ENCODE peak calls at places on chromosomes 6 and 20, in seven cellular contexts. One of them, this sample, is unnamed.
A peak's percentile ranks its signal among the peaks of the same experiment; 100 is the strongest.

GRCh38 chr6:154888426-154888825 is 106.7 kb upstream of the TIAM2 start:
- DNase-seq in mammary epithelial cell: no peak
- DNase-seq in dorsolateral prefrontal cortex: no peak
- DNase-seq in aorta: no peak
- DNase-seq in CD4-positive, alpha-beta T cell: no peak
- DNase-seq in cardiac muscle cell: no peak
- DNase-seq in CD8-positive, alpha-beta T cell: no peak
- DNase-seq in this sample: no peak

GRCh38 chr6:132063738-132064137 is 112.6 kb upstream of the CCN2 start:
- DNase-seq in mammary epithelial cell: peak; percentile 83
- DNase-seq in dorsolateral prefrontal cortex: no peak
- DNase-seq in aorta: no peak
- DNase-seq in CD4-positive, alpha-beta T cell: no peak
- DNase-seq in cardiac muscle cell: no peak
- DNase-seq in CD8-positive, alpha-beta T cell: no peak
- DNase-seq in this sample: no peak

GRCh38 chr6:24274441-24275083 is 83.3 kb downstream of the DCDC2 start:
- DNase-seq in mammary epithelial cell: peak; percentile 1
- DNase-seq in dorsolateral prefrontal cortex: no peak
- DNase-seq in aorta: no peak
- DNase-seq in CD4-positive, alpha-beta T cell: no peak
- DNase-seq in cardiac muscle cell: peak; percentile 48
- DNase-seq in CD8-positive, alpha-beta T cell: no peak
- DNase-seq in this sample: no peak

GRCh38 chr6:53979468-53980067 is 131.7 kb upstream of the MLIP start:
- DNase-seq in mammary epithelial cell: no peak
- DNase-seq in dorsolateral prefrontal cortex: no peak
- DNase-seq in aorta: no peak
- DNase-seq in CD4-positive, alpha-beta T cell: no peak
- DNase-seq in cardiac muscle cell: peak; percentile 54
- DNase-seq in CD8-positive, alpha-beta T cell: no peak
- DNase-seq in this sample: no peak

GRCh38 chr20:63973636-63974401 is 4.1 kb upstream of the ZNF512B start:
- DNase-seq in mammary epithelial cell: peak; percentile 65
- DNase-seq in dorsolateral prefrontal cortex: peak; percentile 89
- DNase-seq in aorta: peak; percentile 93
- DNase-seq in CD4-positive, alpha-beta T cell: peak; percentile 67
- DNase-seq in cardiac muscle cell: peak; percentile 94
- DNase-seq in CD8-positive, alpha-beta T cell: peak; percentile 68
- DNase-seq in this sample: peak; percentile 95

GRCh38 chr6:43174263-43175112 is 3.4 kb downstream of the SRF start:
- DNase-seq in mammary epithelial cell: peak; percentile 98
- DNase-seq in dorsolateral prefrontal cortex: peak; percentile 96
- DNase-seq in aorta: peak; percentile 99
- DNase-seq in CD4-positive, alpha-beta T cell: peak; percentile 89
- DNase-seq in cardiac muscle cell: peak; percentile 96
- DNase-seq in CD8-positive, alpha-beta T cell: peak; percentile 91
- DNase-seq in this sample: peak; percentile 96

GRCh38 chr6:44473870-44474631 is 86.5 kb downstream of the CDC5L start:
- DNase-seq in mammary epithelial cell: no peak
- DNase-seq in dorsolateral prefrontal cortex: no peak
- DNase-seq in aorta: no peak
- DNase-seq in CD4-positive, alpha-beta T cell: no peak
- DNase-seq in cardiac muscle cell: no peak
- DNase-seq in CD8-positive, alpha-beta T cell: no peak
- DNase-seq in this sample: no peak

GRCh38 chr20:51532577-51533191 is 9.8 kb downstream of the NFATC2 start:
- DNase-seq in mammary epithelial cell: no peak
- DNase-seq in dorsolateral prefrontal cortex: no peak
- DNase-seq in aorta: peak; percentile 86
- DNase-seq in CD4-positive, alpha-beta T cell: no peak
- DNase-seq in cardiac muscle cell: no peak
- DNase-seq in CD8-positive, alpha-beta T cell: no peak
- DNase-seq in this sample: peak; percentile 64

GRCh38 chr6:56356431-56356830 is 109.1 kb upstream of the COL21A1 start:
- DNase-seq in mammary epithelial cell: no peak
- DNase-seq in dorsolateral prefrontal cortex: no peak
- DNase-seq in aorta: no peak
- DNase-seq in CD4-positive, alpha-beta T cell: no peak
- DNase-seq in cardiac muscle cell: no peak
- DNase-seq in CD8-positive, alpha-beta T cell: no peak
- DNase-seq in this sample: no peak

GRCh38 chr6:36735110-36735971 is 37.7 kb downstream of the RAB44 start:
- DNase-seq in mammary epithelial cell: no peak
- DNase-seq in dorsolateral prefrontal cortex: peak; percentile 73
- DNase-seq in aorta: peak; percentile 93
- DNase-seq in CD4-positive, alpha-beta T cell: no peak
- DNase-seq in cardiac muscle cell: peak; percentile 26
- DNase-seq in CD8-positive, alpha-beta T cell: no peak
- DNase-seq in this sample: peak; percentile 90

GRCh38 chr6:15431762-15432495 is 186.1 kb downstream of the JARID2 start:
- DNase-seq in mammary epithelial cell: no peak
- DNase-seq in dorsolateral prefrontal cortex: no peak
- DNase-seq in aorta: no peak
- DNase-seq in CD4-positive, alpha-beta T cell: no peak
- DNase-seq in cardiac muscle cell: peak; percentile 67
- DNase-seq in CD8-positive, alpha-beta T cell: no peak
- DNase-seq in this sample: peak; percentile 45

GRCh38 chr6:20334334-20334733 is 67.3 kb upstream of the E2F3 start:
- DNase-seq in mammary epithelial cell: no peak
- DNase-seq in dorsolateral prefrontal cortex: no peak
- DNase-seq in aorta: no peak
- DNase-seq in CD4-positive, alpha-beta T cell: no peak
- DNase-seq in cardiac muscle cell: no peak
- DNase-seq in CD8-positive, alpha-beta T cell: no peak
- DNase-seq in this sample: peak; percentile 51

GRCh38 chr20:49276201-49276894 is 1.5 kb downstream of the ZNFX1 start:
- DNase-seq in mammary epithelial cell: peak; percentile 73
- DNase-seq in dorsolateral prefrontal cortex: no peak
- DNase-seq in aorta: no peak
- DNase-seq in CD4-positive, alpha-beta T cell: peak; percentile 8
- DNase-seq in cardiac muscle cell: no peak
- DNase-seq in CD8-positive, alpha-beta T cell: peak; percentile 30
- DNase-seq in this sample: no peak

GRCh38 chr20:58389968-58390658 is 1.1 kb downstream of the VAPB start:
- DNase-seq in mammary epithelial cell: no peak
- DNase-seq in dorsolateral prefrontal cortex: no peak
- DNase-seq in aorta: no peak
- DNase-seq in CD4-positive, alpha-beta T cell: no peak
- DNase-seq in cardiac muscle cell: no peak
- DNase-seq in CD8-positive, alpha-beta T cell: no peak
- DNase-seq in this sample: no peak

GRCh38 chr6:114154812-114155211 is 183.9 kb upstream of the HDAC2 start:
- DNase-seq in mammary epithelial cell: no peak
- DNase-seq in dorsolateral prefrontal cortex: no peak
- DNase-seq in aorta: no peak
- DNase-seq in CD4-positive, alpha-beta T cell: no peak
- DNase-seq in cardiac muscle cell: no peak
- DNase-seq in CD8-positive, alpha-beta T cell: no peak
- DNase-seq in this sample: no peak

GRCh38 chr20:45701104-45701503 is 734 bp upstream of the WFDC13 start:
- DNase-seq in mammary epithelial cell: no peak
- DNase-seq in dorsolateral prefrontal cortex: no peak
- DNase-seq in aorta: no peak
- DNase-seq in CD4-positive, alpha-beta T cell: no peak
- DNase-seq in cardiac muscle cell: no peak
- DNase-seq in CD8-positive, alpha-beta T cell: no peak
- DNase-seq in this sample: no peak

GRCh38 chr20:57013741-57014140 is 252.7 kb downstream of the BMP7 start:
- DNase-seq in mammary epithelial cell: peak; percentile 18
- DNase-seq in dorsolateral prefrontal cortex: no peak
- DNase-seq in aorta: no peak
- DNase-seq in CD4-positive, alpha-beta T cell: no peak
- DNase-seq in cardiac muscle cell: peak; percentile 73
- DNase-seq in CD8-positive, alpha-beta T cell: no peak
- DNase-seq in this sample: no peak

DNA sequence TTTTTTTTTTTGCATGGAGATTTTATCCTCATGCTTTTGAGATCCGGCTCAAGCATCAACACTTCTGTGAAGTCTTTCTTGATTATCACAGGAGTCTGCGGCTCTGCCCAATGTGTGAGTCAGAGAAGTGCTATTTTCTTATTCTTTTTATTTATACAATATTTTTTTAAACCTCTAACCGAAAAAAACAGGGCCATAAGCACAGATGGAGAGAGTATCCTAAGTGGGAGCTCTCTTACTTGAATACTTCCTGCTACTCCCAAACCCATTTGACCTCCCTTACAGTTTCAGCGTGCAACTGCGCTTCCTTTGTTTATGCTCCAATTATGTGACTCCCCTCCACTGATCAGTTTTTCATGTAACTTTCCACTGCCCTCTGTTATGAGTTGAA is 8.7 kb upstream of the ATXN1 start:
- DNase-seq in mammary epithelial cell: peak; percentile 22
- DNase-seq in dorsolateral prefrontal cortex: no peak
- DNase-seq in aorta: no peak
- DNase-seq in CD4-positive, alpha-beta T cell: no peak
- DNase-seq in cardiac muscle cell: no peak
- DNase-seq in CD8-positive, alpha-beta T cell: no peak
- DNase-seq in this sample: no peak
- H3K27ac ChIP-seq in mammary epithelial cell: peak overlapping the region; percentile 65
- H3K27ac ChIP-seq in dorsolateral prefrontal cortex: peak overlapping the region; percentile 34
- H3K27ac ChIP-seq in aorta: peak overlapping the region; percentile 5
- H3K27ac ChIP-seq in CD4-positive, alpha-beta T cell: no peak overlapping the region
- H3K27ac ChIP-seq in cardiac muscle cell: no peak overlapping the region
- H3K27ac ChIP-seq in CD8-positive, alpha-beta T cell: no peak overlapping the region
- H3K27ac ChIP-seq in this sample: peak overlapping the region; percentile 12

GRCh38 chr6:18492957-18493356 is 105.8 kb downstream of the RNF144B start:
- DNase-seq in mammary epithelial cell: no peak
- DNase-seq in dorsolateral prefrontal cortex: no peak
- DNase-seq in aorta: no peak
- DNase-seq in CD4-positive, alpha-beta T cell: no peak
- DNase-seq in cardiac muscle cell: no peak
- DNase-seq in CD8-positive, alpha-beta T cell: no peak
- DNase-seq in this sample: no peak
- H3K27ac ChIP-seq in mammary epithelial cell: no peak overlapping the region
- H3K27ac ChIP-seq in dorsolateral prefrontal cortex: no peak overlapping the region
- H3K27ac ChIP-seq in aorta: no peak overlapping the region
- H3K27ac ChIP-seq in CD4-positive, alpha-beta T cell: no peak overlapping the region
- H3K27ac ChIP-seq in cardiac muscle cell: no peak overlapping the region
- H3K27ac ChIP-seq in CD8-positive, alpha-beta T cell: no peak overlapping the region
- H3K27ac ChIP-seq in this sample: no peak overlapping the region

GRCh38 chr6:28863607-28864320 is 60.0 kb downstream of the TRIM27 start:
- DNase-seq in mammary epithelial cell: peak; percentile 76
- DNase-seq in dorsolateral prefrontal cortex: peak; percentile 67
- DNase-seq in aorta: peak; percentile 67
- DNase-seq in CD4-positive, alpha-beta T cell: peak; percentile 81
- DNase-seq in cardiac muscle cell: peak; percentile 80
- DNase-seq in CD8-positive, alpha-beta T cell: peak; percentile 81
- DNase-seq in this sample: peak; percentile 73
- H3K27ac ChIP-seq in mammary epithelial cell: peak overlapping the region; percentile 50
- H3K27ac ChIP-seq in dorsolateral prefrontal cortex: peak overlapping the region; percentile 80
- H3K27ac ChIP-seq in aorta: no peak overlapping the region
- H3K27ac ChIP-seq in CD4-positive, alpha-beta T cell: peak overlapping the region; percentile 30
- H3K27ac ChIP-seq in cardiac muscle cell: no peak overlapping the region
- H3K27ac ChIP-seq in CD8-positive, alpha-beta T cell: peak overlapping the region; percentile 70
- H3K27ac ChIP-seq in this sample: no peak overlapping the region

DNA sequence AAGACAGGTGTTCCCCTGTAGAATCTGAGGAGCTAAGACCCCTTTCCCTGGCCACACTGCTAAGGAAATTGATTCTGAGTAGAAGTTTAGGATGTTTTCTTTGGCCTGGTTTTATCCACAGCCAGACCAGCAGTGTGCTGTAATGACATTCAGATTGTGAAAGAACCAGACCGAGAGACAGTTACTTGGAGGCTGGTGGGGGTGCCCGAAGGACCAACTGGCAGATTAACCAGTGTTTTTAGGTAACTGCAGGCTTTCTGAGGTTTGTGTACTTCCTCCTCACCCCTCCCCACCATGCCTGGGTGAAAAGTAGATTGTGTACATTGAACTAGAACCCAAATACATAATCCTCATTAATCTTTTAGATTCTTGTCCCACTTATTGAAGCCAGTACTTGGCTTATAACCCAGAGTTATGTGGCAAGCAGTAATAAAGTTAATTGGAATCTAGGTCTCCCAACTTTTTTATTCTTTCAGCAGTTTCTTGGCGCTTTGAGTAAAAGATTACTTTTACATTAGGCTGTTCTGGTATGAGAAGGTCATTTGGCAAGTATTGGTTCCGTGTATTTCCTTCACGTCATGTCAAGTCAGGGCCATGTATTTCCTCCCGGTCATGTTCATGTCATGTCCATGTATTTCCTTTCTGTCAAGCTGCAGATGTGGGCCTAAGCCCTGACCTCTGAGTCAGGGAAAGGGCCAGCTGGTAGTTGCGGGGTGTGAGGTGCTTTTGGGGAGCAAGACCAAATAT is 93.7 kb downstream of the TCP11 start:
- DNase-seq in mammary epithelial cell: no peak
- DNase-seq in dorsolateral prefrontal cortex: no peak
- DNase-seq in aorta: no peak
- DNase-seq in CD4-positive, alpha-beta T cell: no peak
- DNase-seq in cardiac muscle cell: no peak
- DNase-seq in CD8-positive, alpha-beta T cell: no peak
- DNase-seq in this sample: no peak
- H3K27ac ChIP-seq in mammary epithelial cell: peak overlapping the region; percentile 11
- H3K27ac ChIP-seq in dorsolateral prefrontal cortex: peak overlapping the region; percentile 98
- H3K27ac ChIP-seq in aorta: peak overlapping the region; percentile 85
- H3K27ac ChIP-seq in CD4-positive, alpha-beta T cell: no peak overlapping the region
- H3K27ac ChIP-seq in cardiac muscle cell: peak overlapping the region; percentile 76
- H3K27ac ChIP-seq in CD8-positive, alpha-beta T cell: no peak overlapping the region
- H3K27ac ChIP-seq in this sample: peak overlapping the region; percentile 76

GRCh38 chr6:139568956-139569538 is 194.6 kb upstream of the CITED2 start:
- DNase-seq in mammary epithelial cell: peak; percentile 65
- DNase-seq in dorsolateral prefrontal cortex: no peak
- DNase-seq in aorta: no peak
- DNase-seq in CD4-positive, alpha-beta T cell: no peak
- DNase-seq in cardiac muscle cell: no peak
- DNase-seq in CD8-positive, alpha-beta T cell: no peak
- DNase-seq in this sample: no peak
- H3K27ac ChIP-seq in mammary epithelial cell: peak overlapping the region; percentile 89
- H3K27ac ChIP-seq in dorsolateral prefrontal cortex: no peak overlapping the region
- H3K27ac ChIP-seq in aorta: no peak overlapping the region
- H3K27ac ChIP-seq in CD4-positive, alpha-beta T cell: no peak overlapping the region
- H3K27ac ChIP-seq in cardiac muscle cell: no peak overlapping the region
- H3K27ac ChIP-seq in CD8-positive, alpha-beta T cell: no peak overlapping the region
- H3K27ac ChIP-seq in this sample: no peak overlapping the region